ENCODE peak calls at places on chromosomes 7 and 10, in seven cellular contexts. One of them, this sample, is unnamed.

GRCh38 chr10:3803295-3803883 is 18.4 kb upstream of the KLF6 start:
- DNase-seq in anterior cingulate cortex: no peak
- DNase-seq in fibroblast of the aortic adventitia: no peak
- DNase-seq in HCT116: no peak
- DNase-seq in ELR: peak
- DNase-seq in stimulated activated CD8-positive, alpha-beta memory T cell treated with anti-CD3 and anti-CD28 coated beads, Interleukin-7, amount 100 ng/mL, for 1 hour: no peak
- DNase-seq in endothelial cell: no peak
- DNase-seq in this sample: no peak

GRCh38 chr7:24812313-24812945 is 55.2 kb upstream of the GSDME start:
- DNase-seq in anterior cingulate cortex: no peak
- DNase-seq in fibroblast of the aortic adventitia: peak
- DNase-seq in HCT116: no peak
- DNase-seq in ELR: peak
- DNase-seq in stimulated activated CD8-positive, alpha-beta memory T cell treated with anti-CD3 and anti-CD28 coated beads, Interleukin-7, amount 100 ng/mL, for 1 hour: no peak
- DNase-seq in endothelial cell: peak
- DNase-seq in this sample: no peak

GRCh38 chr7:17109017-17109416 is 189.4 kb upstream of the AHR start:
- DNase-seq in anterior cingulate cortex: no peak
- DNase-seq in fibroblast of the aortic adventitia: peak
- DNase-seq in HCT116: no peak
- DNase-seq in ELR: peak
- DNase-seq in stimulated activated CD8-positive, alpha-beta memory T cell treated with anti-CD3 and anti-CD28 coated beads, Interleukin-7, amount 100 ng/mL, for 1 hour: no peak
- DNase-seq in endothelial cell: no peak
- DNase-seq in this sample: peak

GRCh38 chr7:102042016-102042656 is 224.7 kb downstream of the CUX1 start:
- DNase-seq in anterior cingulate cortex: no peak
- DNase-seq in fibroblast of the aortic adventitia: peak
- DNase-seq in HCT116: peak
- DNase-seq in ELR: peak
- DNase-seq in stimulated activated CD8-positive, alpha-beta memory T cell treated with anti-CD3 and anti-CD28 coated beads, Interleukin-7, amount 100 ng/mL, for 1 hour: no peak
- DNase-seq in endothelial cell: no peak
- DNase-seq in this sample: peak

GRCh38 chr10:62396864-62397263 is 22.7 kb downstream of the ZNF365 start:
- DNase-seq in anterior cingulate cortex: no peak
- DNase-seq in fibroblast of the aortic adventitia: no peak
- DNase-seq in HCT116: no peak
- DNase-seq in ELR: no peak
- DNase-seq in stimulated activated CD8-positive, alpha-beta memory T cell treated with anti-CD3 and anti-CD28 coated beads, Interleukin-7, amount 100 ng/mL, for 1 hour: no peak
- DNase-seq in endothelial cell: no peak
- DNase-seq in this sample: no peak

GRCh38 chr10:50918529-50918928 is 33.1 kb upstream of the A1CF start:
- DNase-seq in anterior cingulate cortex: no peak
- DNase-seq in fibroblast of the aortic adventitia: no peak
- DNase-seq in HCT116: no peak
- DNase-seq in ELR: no peak
- DNase-seq in stimulated activated CD8-positive, alpha-beta memory T cell treated with anti-CD3 and anti-CD28 coated beads, Interleukin-7, amount 100 ng/mL, for 1 hour: no peak
- DNase-seq in endothelial cell: no peak
- DNase-seq in this sample: no peak

GRCh38 chr10:66695046-66695445 is 230.8 kb upstream of the LRRTM3 start:
- DNase-seq in anterior cingulate cortex: no peak
- DNase-seq in fibroblast of the aortic adventitia: no peak
- DNase-seq in HCT116: no peak
- DNase-seq in ELR: no peak
- DNase-seq in stimulated activated CD8-positive, alpha-beta memory T cell treated with anti-CD3 and anti-CD28 coated beads, Interleukin-7, amount 100 ng/mL, for 1 hour: no peak
- DNase-seq in endothelial cell: no peak
- DNase-seq in this sample: no peak

GRCh38 chr10:95241533-95241932 is 47.5 kb downstream of the ACSM6 start:
- DNase-seq in anterior cingulate cortex: no peak
- DNase-seq in fibroblast of the aortic adventitia: no peak
- DNase-seq in HCT116: no peak
- DNase-seq in ELR: no peak
- DNase-seq in stimulated activated CD8-positive, alpha-beta memory T cell treated with anti-CD3 and anti-CD28 coated beads, Interleukin-7, amount 100 ng/mL, for 1 hour: no peak
- DNase-seq in endothelial cell: no peak
- DNase-seq in this sample: no peak

GRCh38 chr7:88307841-88308240 is 1.1 kb upstream of the STEAP4 start:
- DNase-seq in anterior cingulate cortex: no peak
- DNase-seq in fibroblast of the aortic adventitia: no peak
- DNase-seq in HCT116: no peak
- DNase-seq in ELR: no peak
- DNase-seq in stimulated activated CD8-positive, alpha-beta memory T cell treated with anti-CD3 and anti-CD28 coated beads, Interleukin-7, amount 100 ng/mL, for 1 hour: no peak
- DNase-seq in endothelial cell: no peak
- DNase-seq in this sample: no peak

GRCh38 chr10:3775671-3776551 is 9.1 kb downstream of the KLF6 start:
- DNase-seq in anterior cingulate cortex: no peak
- DNase-seq in fibroblast of the aortic adventitia: peak
- DNase-seq in HCT116: peak
- DNase-seq in ELR: peak
- DNase-seq in stimulated activated CD8-positive, alpha-beta memory T cell treated with anti-CD3 and anti-CD28 coated beads, Interleukin-7, amount 100 ng/mL, for 1 hour: no peak
- DNase-seq in endothelial cell: no peak
- DNase-seq in this sample: peak

GRCh38 chr7:98870071-98870651 is 347 bp upstream of the TMEM130 start:
- DNase-seq in anterior cingulate cortex: peak
- DNase-seq in fibroblast of the aortic adventitia: peak
- DNase-seq in HCT116: no peak
- DNase-seq in ELR: peak
- DNase-seq in stimulated activated CD8-positive, alpha-beta memory T cell treated with anti-CD3 and anti-CD28 coated beads, Interleukin-7, amount 100 ng/mL, for 1 hour: peak
- DNase-seq in endothelial cell: no peak
- DNase-seq in this sample: peak

GRCh38 chr10:47301833-47302232 is 1.8 kb downstream of the GDF10 start:
- DNase-seq in anterior cingulate cortex: no peak
- DNase-seq in fibroblast of the aortic adventitia: no peak
- DNase-seq in HCT116: no peak
- DNase-seq in ELR: no peak
- DNase-seq in stimulated activated CD8-positive, alpha-beta memory T cell treated with anti-CD3 and anti-CD28 coated beads, Interleukin-7, amount 100 ng/mL, for 1 hour: no peak
- DNase-seq in endothelial cell: no peak
- DNase-seq in this sample: no peak

GRCh38 chr10:76991571-76991970 is 646.0 kb downstream of the KCNMA1 start:
- DNase-seq in anterior cingulate cortex: no peak
- DNase-seq in fibroblast of the aortic adventitia: peak
- DNase-seq in HCT116: no peak
- DNase-seq in ELR: no peak
- DNase-seq in stimulated activated CD8-positive, alpha-beta memory T cell treated with anti-CD3 and anti-CD28 coated beads, Interleukin-7, amount 100 ng/mL, for 1 hour: no peak
- DNase-seq in endothelial cell: no peak
- DNase-seq in this sample: no peak

GRCh38 chr10:33800986-33801385 is 466.5 kb upstream of the NRP1 start:
- DNase-seq in anterior cingulate cortex: no peak
- DNase-seq in fibroblast of the aortic adventitia: no peak
- DNase-seq in HCT116: no peak
- DNase-seq in ELR: no peak
- DNase-seq in stimulated activated CD8-positive, alpha-beta memory T cell treated with anti-CD3 and anti-CD28 coated beads, Interleukin-7, amount 100 ng/mL, for 1 hour: no peak
- DNase-seq in endothelial cell: no peak
- DNase-seq in this sample: no peak

GRCh38 chr10:86316990-86317389 is 49.6 kb downstream of the GRID1 start:
- DNase-seq in anterior cingulate cortex: no peak
- DNase-seq in fibroblast of the aortic adventitia: no peak
- DNase-seq in HCT116: no peak
- DNase-seq in ELR: no peak
- DNase-seq in stimulated activated CD8-positive, alpha-beta memory T cell treated with anti-CD3 and anti-CD28 coated beads, Interleukin-7, amount 100 ng/mL, for 1 hour: no peak
- DNase-seq in endothelial cell: no peak
- DNase-seq in this sample: no peak

GRCh38 chr7:108235451-108236061 is 105.4 kb upstream of the LAMB4 start:
- DNase-seq in anterior cingulate cortex: no peak
- DNase-seq in fibroblast of the aortic adventitia: peak
- DNase-seq in HCT116: no peak
- DNase-seq in ELR: peak
- DNase-seq in stimulated activated CD8-positive, alpha-beta memory T cell treated with anti-CD3 and anti-CD28 coated beads, Interleukin-7, amount 100 ng/mL, for 1 hour: no peak
- DNase-seq in endothelial cell: no peak
- DNase-seq in this sample: peak

GRCh38 chr7:156560075-156560474 is 80.5 kb upstream of the RNF32 start:
- DNase-seq in anterior cingulate cortex: no peak
- DNase-seq in fibroblast of the aortic adventitia: no peak
- DNase-seq in HCT116: no peak
- DNase-seq in ELR: peak
- DNase-seq in stimulated activated CD8-positive, alpha-beta memory T cell treated with anti-CD3 and anti-CD28 coated beads, Interleukin-7, amount 100 ng/mL, for 1 hour: no peak
- DNase-seq in endothelial cell: peak
- DNase-seq in this sample: no peak

GRCh38 chr10:110671788-110672579 is 27.8 kb downstream of the RBM20 start:
- DNase-seq in anterior cingulate cortex: peak
- DNase-seq in fibroblast of the aortic adventitia: peak
- DNase-seq in HCT116: peak
- DNase-seq in ELR: peak
- DNase-seq in stimulated activated CD8-positive, alpha-beta memory T cell treated with anti-CD3 and anti-CD28 coated beads, Interleukin-7, amount 100 ng/mL, for 1 hour: peak
- DNase-seq in endothelial cell: peak
- DNase-seq in this sample: peak

GRCh38 chr10:84825330-84825729 is 496.9 kb downstream of the CCSER2 start:
- DNase-seq in anterior cingulate cortex: no peak
- DNase-seq in fibroblast of the aortic adventitia: no peak
- DNase-seq in HCT116: no peak
- DNase-seq in ELR: peak
- DNase-seq in stimulated activated CD8-positive, alpha-beta memory T cell treated with anti-CD3 and anti-CD28 coated beads, Interleukin-7, amount 100 ng/mL, for 1 hour: no peak
- DNase-seq in endothelial cell: no peak
- DNase-seq in this sample: peak

GRCh38 chr7:27606270-27607209 is 56.1 kb downstream of the HIBADH start:
- DNase-seq in anterior cingulate cortex: no peak
- DNase-seq in fibroblast of the aortic adventitia: peak
- DNase-seq in HCT116: no peak
- DNase-seq in ELR: peak
- DNase-seq in stimulated activated CD8-positive, alpha-beta memory T cell treated with anti-CD3 and anti-CD28 coated beads, Interleukin-7, amount 100 ng/mL, for 1 hour: no peak
- DNase-seq in endothelial cell: no peak
- DNase-seq in this sample: peak

GRCh38 chr7:96120856-96121255 is 201.0 kb downstream of the SLC25A13 start:
- DNase-seq in anterior cingulate cortex: no peak
- DNase-seq in fibroblast of the aortic adventitia: peak
- DNase-seq in HCT116: no peak
- DNase-seq in ELR: no peak
- DNase-seq in stimulated activated CD8-positive, alpha-beta memory T cell treated with anti-CD3 and anti-CD28 coated beads, Interleukin-7, amount 100 ng/mL, for 1 hour: no peak
- DNase-seq in endothelial cell: no peak
- DNase-seq in this sample: no peak

GRCh38 chr10:11761431-11761830 is 19.2 kb downstream of the ECHDC3 start:
- DNase-seq in anterior cingulate cortex: no peak
- DNase-seq in fibroblast of the aortic adventitia: no peak
- DNase-seq in HCT116: no peak
- DNase-seq in ELR: no peak
- DNase-seq in stimulated activated CD8-positive, alpha-beta memory T cell treated with anti-CD3 and anti-CD28 coated beads, Interleukin-7, amount 100 ng/mL, for 1 hour: no peak
- DNase-seq in endothelial cell: no peak
- DNase-seq in this sample: no peak

GRCh38 chr7:92159-92767 is 100.1 kb upstream of the FAM20C start:
- DNase-seq in anterior cingulate cortex: no peak
- DNase-seq in fibroblast of the aortic adventitia: no peak
- DNase-seq in HCT116: no peak
- DNase-seq in ELR: no peak
- DNase-seq in stimulated activated CD8-positive, alpha-beta memory T cell treated with anti-CD3 and anti-CD28 coated beads, Interleukin-7, amount 100 ng/mL, for 1 hour: no peak
- DNase-seq in endothelial cell: no peak
- DNase-seq in this sample: no peak

GRCh38 chr7:112556633-112557032 is 75.8 kb downstream of the LSMEM1 start:
- DNase-seq in anterior cingulate cortex: no peak
- DNase-seq in fibroblast of the aortic adventitia: no peak
- DNase-seq in HCT116: no peak
- DNase-seq in ELR: peak
- DNase-seq in stimulated activated CD8-positive, alpha-beta memory T cell treated with anti-CD3 and anti-CD28 coated beads, Interleukin-7, amount 100 ng/mL, for 1 hour: no peak
- DNase-seq in endothelial cell: no peak
- DNase-seq in this sample: no peak

GRCh38 chr7:120114626-120115025 is 158.3 kb upstream of the KCND2 start:
- DNase-seq in anterior cingulate cortex: no peak
- DNase-seq in fibroblast of the aortic adventitia: no peak
- DNase-seq in HCT116: no peak
- DNase-seq in ELR: no peak
- DNase-seq in stimulated activated CD8-positive, alpha-beta memory T cell treated with anti-CD3 and anti-CD28 coated beads, Interleukin-7, amount 100 ng/mL, for 1 hour: no peak
- DNase-seq in endothelial cell: no peak
- DNase-seq in this sample: no peak

GRCh38 chr7:99165816-99166215 is 21.9 kb upstream of the SMURF1 start:
- DNase-seq in anterior cingulate cortex: no peak
- DNase-seq in fibroblast of the aortic adventitia: no peak
- DNase-seq in HCT116: no peak
- DNase-seq in ELR: no peak
- DNase-seq in stimulated activated CD8-positive, alpha-beta memory T cell treated with anti-CD3 and anti-CD28 coated beads, Interleukin-7, amount 100 ng/mL, for 1 hour: no peak
- DNase-seq in endothelial cell: no peak
- DNase-seq in this sample: no peak

GRCh38 chr7:82114237-82114636 is 329.3 kb downstream of the CACNA2D1 start:
- DNase-seq in anterior cingulate cortex: no peak
- DNase-seq in fibroblast of the aortic adventitia: no peak
- DNase-seq in HCT116: no peak
- DNase-seq in ELR: no peak
- DNase-seq in stimulated activated CD8-positive, alpha-beta memory T cell treated with anti-CD3 and anti-CD28 coated beads, Interleukin-7, amount 100 ng/mL, for 1 hour: no peak
- DNase-seq in endothelial cell: no peak
- DNase-seq in this sample: no peak

GRCh38 chr7:73841689-73842247 is 548 bp downstream of the METTL27 start:
- DNase-seq in anterior cingulate cortex: no peak
- DNase-seq in fibroblast of the aortic adventitia: no peak
- DNase-seq in HCT116: no peak
- DNase-seq in ELR: no peak
- DNase-seq in stimulated activated CD8-positive, alpha-beta memory T cell treated with anti-CD3 and anti-CD28 coated beads, Interleukin-7, amount 100 ng/mL, for 1 hour: no peak
- DNase-seq in endothelial cell: no peak
- DNase-seq in this sample: no peak

This sample was measured in HFFc6.